ENCODE peak calls at places on chromosome 14, in eight cellular contexts. C, T, F, G, L, Y, I and N are unnamed samples.

GRCh38 chr14:33534636-33535035 is 416.2 kb downstream of the EGLN3 start:
- DNase-seq in C (no peak), T (no peak), F (no peak), G (no peak), L (no peak), Y (no peak), I (no peak), N (no peak)

GRCh38 chr14:32633214-32633864 is 304.2 kb downstream of the AKAP6 start:
- DNase-seq in C (no peak), T (no peak), F (no peak), G (no peak), L (no peak), Y (no peak), I (no peak), N (peak; percentile 67)

GRCh38 chr14:54253195-54253947 is 143.4 kb upstream of the CDKN3 start:
- DNase-seq in C (no peak), T (no peak), F (no peak), G (no peak), L (no peak), Y (no peak), I (no peak), N (no peak)

GRCh38 chr14:23321572-23322547 is 603 bp downstream of the PABPN1 start:
- DNase-seq in C (peak; percentile 59), T (no peak), F (peak; percentile 20), G (no peak), L (peak; percentile 47), Y (peak; percentile 18), I (peak; percentile 67), N (peak; percentile 49)

GRCh38 chr14:68464716-68465115 is 328.2 kb downstream of the ZFP36L1 start:
- DNase-seq in C (no peak), T (no peak), F (no peak), G (no peak), L (no peak), Y (no peak), I (no peak), N (no peak)

GRCh38 chr14:24143511-24143910 is 2.1 kb upstream of the EMC9 start:
- DNase-seq in C (no peak), T (no peak), F (no peak), G (no peak), L (no peak), Y (no peak), I (no peak), N (no peak)

GRCh38 chr14:99745307-99745951 is 47.8 kb upstream of the EML1 start:
- DNase-seq in C (no peak), T (no peak), F (no peak), G (no peak), L (no peak), Y (no peak), I (no peak), N (no peak)

GRCh38 chr14:34851395-34851794 is 23.8 kb downstream of the BAZ1A start:
- DNase-seq in C (no peak), T (no peak), F (no peak), G (no peak), L (no peak), Y (no peak), I (no peak), N (no peak)

GRCh38 chr14:93150227-93151206 is 34.2 kb downstream of the MOAP1 start:
- DNase-seq in C (no peak), T (no peak), F (no peak), G (no peak), L (no peak), Y (no peak), I (no peak), N (no peak)

GRCh38 chr14:99427632-99428315 is 52.9 kb downstream of the SETD3 start:
- DNase-seq in C (no peak), T (no peak), F (no peak), G (no peak), L (no peak), Y (no peak), I (no peak), N (peak; percentile 55)

GRCh38 chr14:67882973-67883372 is 63.4 kb downstream of the RAD51B start:
- DNase-seq in C (no peak), T (no peak), F (no peak), G (no peak), L (no peak), Y (no peak), I (no peak), N (no peak)